ENCODE peak calls at places on chromosomes 4 and X, in six cellular contexts. H, Q, C, D, O and B are unnamed samples.
A peak's percentile ranks its signal among the peaks of the same experiment; 100 is the strongest.

GRCh38 chr4:37601527-37601926 is 84.6 kb downstream of the RELL1 start:
- DNase-seq in H (no peak), Q (no peak), C (peak; percentile 44), D (peak; percentile 90), O (peak; percentile 65), B (peak; percentile 51)

GRCh38 chr4:80393246-80393969 is 57.9 kb downstream of the CFAP299 start:
- DNase-seq in H (no peak), Q (no peak), C (peak; percentile 93), D (peak; percentile 45), O (no peak), B (no peak)

GRCh38 chr4:175651701-175652100 is 160.4 kb downstream of the GPM6A start:
- DNase-seq in H (no peak), Q (no peak), C (no peak), D (no peak), O (no peak), B (no peak)

GRCh38 chrX:124239911-124240310 is 92.5 kb upstream of the TEX13D start:
- DNase-seq in H (no peak), Q (no peak), C (no peak), D (no peak), O (no peak), B (no peak)

GRCh38 chr4:153433753-153434105 is 32.4 kb upstream of the TMEM131L start:
- DNase-seq in H (no peak), Q (no peak), C (no peak), D (no peak), O (no peak), B (no peak)

GRCh38 chrX:8084023-8084422 is 87.0 kb downstream of the VCX2 start:
- DNase-seq in H (peak; percentile 3), Q (no peak), C (peak; percentile 47), D (peak; percentile 57), O (no peak), B (no peak)

GRCh38 chr4:30854566-30854965 is 134.4 kb downstream of the PCDH7 start:
- DNase-seq in H (no peak), Q (no peak), C (no peak), D (no peak), O (no peak), B (no peak)

GRCh38 chrX:124378643-124379042 is 32.3 kb downstream of the SH2D1A start:
- DNase-seq in H (no peak), Q (no peak), C (no peak), D (no peak), O (no peak), B (no peak)

GRCh38 chrX:29090811-29091210 is 503.6 kb downstream of the IL1RAPL1 start:
- DNase-seq in H (no peak), Q (no peak), C (peak; percentile 1), D (peak; percentile 36), O (no peak), B (peak; percentile 26)